ENCODE peak calls at places on chromosome 12, in nine cellular contexts. F, U, B, R, T, V, Y, O and M are unnamed samples.

GRCh38 chr12:125983094-125983783 is 918.0 kb downstream of the AACS start:
- DNase-seq in B (no peak), O (peak; percentile 74), T (no peak), F (peak; percentile 1), R (no peak), U (no peak), V (no peak), Y (peak; percentile 11), M (no peak)

GRCh38 chr12:131315601-131316000 is 361.9 kb downstream of the ADGRD1 start:
- DNase-seq in B (no peak), R (no peak), F (no peak), T (no peak), Y (no peak), O (no peak), U (no peak), V (no peak), M (no peak)

GRCh38 chr12:115771065-115771464 is 506.4 kb downstream of the MED13L start:
- DNase-seq in F (peak; percentile 20), R (no peak), O (no peak), T (no peak), B (no peak), Y (peak; percentile 8), V (no peak), U (no peak), M (no peak)

GRCh38 chr12:132946507-132946820 is 9.6 kb downstream of the ZNF605 start:
- DNase-seq in Y (no peak), B (no peak), F (no peak), T (no peak), O (no peak), U (no peak), R (no peak), V (no peak), M (no peak)

GRCh38 chr12:63086149-63086915 is 64.7 kb downstream of the AVPR1A start:
- DNase-seq in V (no peak), T (peak; percentile 5), R (no peak), B (no peak), O (no peak), U (no peak), Y (no peak), F (no peak), M (no peak)

GRCh38 chr12:4353785-4354208 is 25.7 kb downstream of the FGF23 start:
- DNase-seq in U (peak; percentile 45), V (no peak), R (peak; percentile 11), T (peak; percentile 4), O (no peak), F (peak; percentile 29), Y (no peak), B (peak; percentile 61), M (no peak)

GRCh38 chr12:12072064-12072760 is 1.5 kb downstream of the BCL2L14 start:
- DNase-seq in V (peak; percentile 12), B (peak; percentile 11), O (no peak), T (no peak), U (no peak), F (no peak), R (no peak), Y (no peak), M (no peak)

GRCh38 chr12:10867381-10867780 is 16.7 kb downstream of the PRH1 start:
- DNase-seq in U (no peak), B (no peak), T (peak; percentile 15), Y (no peak), R (no peak), V (no peak), F (no peak), O (no peak), M (no peak)

GRCh38 chr12:80325167-80325959 is 118.7 kb upstream of the PTPRQ start:
- DNase-seq in F (peak; percentile 21), T (peak; percentile 5), R (no peak), U (no peak), O (no peak), B (no peak), Y (no peak), V (no peak), M (no peak)

GRCh38 chr12:66627270-66627987 is 51.4 kb downstream of the GRIP1 start:
- DNase-seq in Y (peak; percentile 16), V (no peak), U (no peak), T (peak; percentile 5), O (no peak), B (no peak), R (no peak), F (no peak), M (no peak)

GRCh38 chr12:78530065-78530765 is 334.4 kb upstream of the SYT1 start:
- DNase-seq in T (peak; percentile 34), F (peak; percentile 60), U (no peak), B (no peak), R (peak; percentile 4), O (no peak), Y (no peak), V (no peak), M (no peak)

GRCh38 chr12:43884683-43885410 is 49.0 kb downstream of the TMEM117 start:
- DNase-seq in T (no peak), V (no peak), U (no peak), R (peak; percentile 87), B (no peak), O (no peak), F (no peak), Y (no peak), M (no peak)

GRCh38 chr12:80553316-80553715 is 109.3 kb downstream of the PTPRQ start:
- DNase-seq in B (no peak), O (no peak), Y (no peak), R (peak; percentile 65), U (no peak), F (peak; percentile 91), V (no peak), T (peak; percentile 76), M (no peak)

GRCh38 chr12:31749024-31749704 is 20.3 kb upstream of the AMN1 start:
- DNase-seq in V (peak; percentile 99), B (peak; percentile 31), Y (no peak), F (peak; percentile 97), R (peak; percentile 100), U (peak; percentile 79), O (no peak), T (peak; percentile 91), M (peak; percentile 99)

DNA sequence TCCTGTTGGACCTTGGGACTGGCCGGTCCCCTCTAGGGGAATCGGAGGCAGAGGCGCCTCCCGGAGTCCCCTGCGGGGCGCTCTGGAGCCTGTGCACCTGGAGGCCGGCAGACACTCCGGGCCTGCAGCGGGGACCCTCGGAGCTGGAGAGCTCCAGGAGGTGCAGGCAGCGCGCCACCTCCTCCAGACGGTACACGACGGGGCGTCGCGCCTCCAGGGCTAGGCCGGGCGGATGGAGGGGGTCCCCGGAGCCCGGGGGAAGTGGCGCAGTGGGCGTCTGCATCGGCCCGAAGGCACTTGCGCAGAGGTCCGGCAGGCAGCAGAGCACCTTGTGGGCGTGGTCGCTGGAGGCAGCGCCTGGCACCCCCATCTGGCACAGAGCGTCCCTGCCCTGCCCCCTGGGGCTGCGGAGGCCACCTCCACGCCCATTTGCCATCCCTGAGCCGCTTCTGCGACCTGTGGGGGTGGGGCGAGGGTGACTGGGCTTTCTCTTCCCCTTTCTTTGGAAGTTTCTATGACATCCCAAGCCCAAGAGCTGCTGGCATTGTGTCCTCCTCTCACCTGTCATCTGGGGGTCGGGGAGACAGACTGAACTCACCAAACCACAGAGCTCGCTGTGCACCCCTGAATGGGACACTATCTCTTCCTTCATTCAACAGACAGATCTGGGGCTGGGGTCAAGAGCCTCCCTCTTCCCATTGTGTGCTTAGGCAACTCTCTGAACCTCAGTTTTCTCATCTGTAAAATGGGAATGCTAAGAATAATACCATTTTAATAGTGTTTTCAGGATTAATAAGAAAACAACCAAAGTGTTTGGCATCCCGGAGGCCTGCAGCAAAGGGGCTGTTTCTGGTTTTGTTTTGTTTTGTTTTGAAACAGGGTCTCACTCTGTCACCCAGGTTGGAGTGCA is 37.5 kb upstream of the CORO1C start:
- DNase-seq in B (peak; percentile 12), F (no peak), R (no peak), T (no peak), O (peak; percentile 81), U (no peak), Y (peak; percentile 64), V (peak; percentile 17), M (no peak)
- H3K4me3 ChIP-seq in B (no peak overlapping the region), F (peak overlapping the region; percentile 32), R (no peak overlapping the region), T (peak overlapping the region; percentile 15), O (peak overlapping the region; percentile 30), U (no peak overlapping the region), Y (peak overlapping the region; percentile 27), V (peak overlapping the region; percentile 10), M (peak overlapping the region; percentile 26)

DNA sequence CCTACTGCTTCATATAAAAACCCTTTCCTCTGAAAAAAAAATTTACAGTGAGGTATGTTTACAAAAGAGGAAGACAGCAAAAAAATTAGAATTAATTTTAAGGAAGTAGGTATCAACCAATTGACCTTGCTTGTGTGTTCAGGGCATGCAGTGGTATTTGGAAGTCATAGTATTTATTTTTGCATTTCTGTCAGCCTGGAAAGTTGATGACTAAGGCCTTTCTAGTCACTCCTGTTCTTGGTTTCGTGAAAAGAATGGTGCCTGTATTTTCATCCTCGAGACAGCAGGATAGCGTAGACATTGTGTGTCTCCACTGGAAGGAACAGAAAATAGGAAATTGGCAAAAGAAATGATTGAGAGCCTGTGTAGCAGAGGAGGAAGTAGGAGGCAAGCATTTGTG is 24.5 kb downstream of the SLC16A7 start:
- DNase-seq in Y (no peak), T (no peak), B (no peak), O (no peak), R (no peak), U (no peak), F (no peak), V (no peak), M (no peak)
- TF ChIP-seq CTCF in Y (no peak), T (no peak), B (no peak), O (no peak), R (no peak), U (no peak), F (no peak), V (no peak), M (no peak)

GRCh38 chr12:57092876-57093411 is 4.0 kb downstream of the NAB2 start:
- DNase-seq in B (no peak), R (no peak), F (no peak), Y (no peak), V (no peak), T (no peak), O (no peak), U (no peak), M (no peak)
- H3K4me3 ChIP-seq in B (no peak overlapping the region), R (no peak overlapping the region), F (no peak overlapping the region), Y (no peak overlapping the region), V (peak overlapping the region; percentile 75), T (no peak overlapping the region), O (no peak overlapping the region), U (no peak overlapping the region), M (peak overlapping the region; percentile 27)

GRCh38 chr12:27780612-27781408 is 774 bp upstream of the MANSC4 start:
- DNase-seq in T (peak; percentile 85), F (peak; percentile 50), V (no peak), B (peak; percentile 23), U (peak; percentile 71), R (peak; percentile 49), Y (no peak), O (peak; percentile 71), M (no peak)

GRCh38 chr12:27781680-27782079 is 1.6 kb upstream of the MANSC4 start:
- DNase-seq in B (no peak), U (no peak), V (no peak), O (no peak), Y (no peak), T (peak; percentile 67), F (peak; percentile 49), R (peak; percentile 11), M (no peak)

GRCh38 chr12:27778206-27778605 is 1.8 kb upstream of the KLHL42 start:
- DNase-seq in T (no peak), F (peak; percentile 26), O (no peak), R (no peak), U (no peak), B (no peak), Y (no peak), V (no peak), M (no peak)

GRCh38 chr12:27779416-27779815 is 617 bp upstream of the KLHL42 start:
- DNase-seq in U (peak; percentile 50), O (peak; percentile 70), F (peak; percentile 9), V (no peak), R (peak; percentile 8), Y (no peak), T (peak; percentile 5), B (no peak), M (no peak)

GRCh38 chr12:27779837-27780611 is at the start of the genes KLHL42 and MANSC4:
- DNase-seq in O (peak; percentile 89), T (peak; percentile 83), V (no peak), R (peak; percentile 72), U (peak; percentile 85), Y (peak; percentile 78), F (peak; percentile 76), B (peak; percentile 62), M (peak; percentile 37)
- TF ChIP-seq CTCF in O (no peak), T (no peak), V (peak; percentile 12), R (no peak), U (no peak), Y (no peak), F (peak; percentile 15), B (no peak), M (peak; percentile 7)